ENCODE peak calls at places on chromosomes 6 and 20, in five cellular contexts. One of them, this sample, is unnamed.

GRCh38 chr20:25321262-25321831 is 69.3 kb downstream of the ABHD12 start:
- DNase-seq in lower lobe of right lung: no peak
- DNase-seq in GM12865: no peak
- DNase-seq in choroid plexus epithelial cell: no peak
- DNase-seq in HFFc6: no peak
- DNase-seq in this sample: no peak

GRCh38 chr6:148311849-148312669 is 30.6 kb upstream of the SASH1 start:
- DNase-seq in HFFc6: peak; percentile 16
- DNase-seq in GM12865: no peak
- DNase-seq in choroid plexus epithelial cell: no peak
- DNase-seq in lower lobe of right lung: no peak
- DNase-seq in this sample: no peak

GRCh38 chr6:39092124-39092523 is 22.9 kb downstream of the SAYSD1 start:
- DNase-seq in lower lobe of right lung: no peak
- DNase-seq in GM12865: peak; percentile 29
- DNase-seq in choroid plexus epithelial cell: no peak
- DNase-seq in HFFc6: no peak
- DNase-seq in this sample: no peak

GRCh38 chr6:79525272-79526100 is 11.7 kb downstream of the LCA5 start:
- DNase-seq in HFFc6: no peak
- DNase-seq in choroid plexus epithelial cell: peak; percentile 51
- DNase-seq in GM12865: no peak
- DNase-seq in lower lobe of right lung: no peak
- DNase-seq in this sample: peak; percentile 44

GRCh38 chr6:49336514-49337131 is 126.4 kb downstream of the MMUT start:
- DNase-seq in HFFc6: no peak
- DNase-seq in GM12865: no peak
- DNase-seq in lower lobe of right lung: no peak
- DNase-seq in choroid plexus epithelial cell: peak; percentile 63
- DNase-seq in this sample: no peak

GRCh38 chr6:38702471-38703397 is at the start of gene GLO1:
- DNase-seq in choroid plexus epithelial cell: peak; percentile 99
- DNase-seq in GM12865: peak; percentile 99
- DNase-seq in lower lobe of right lung: peak; percentile 98
- DNase-seq in HFFc6: peak; percentile 98
- DNase-seq in this sample: peak; percentile 83

GRCh38 chr20:31674895-31675827 is 37.4 kb downstream of the COX4I2 start:
- DNase-seq in lower lobe of right lung: peak; percentile 83
- DNase-seq in HFFc6: peak; percentile 65
- DNase-seq in choroid plexus epithelial cell: peak; percentile 90
- DNase-seq in GM12865: peak; percentile 84
- DNase-seq in this sample: no peak

GRCh38 chr20:48234951-48235350 is 449.7 kb upstream of the SULF2 start:
- DNase-seq in lower lobe of right lung: peak; percentile 6
- DNase-seq in HFFc6: no peak
- DNase-seq in choroid plexus epithelial cell: no peak
- DNase-seq in GM12865: no peak
- DNase-seq in this sample: no peak

GRCh38 chr6:29964904-29965872 is 22.9 kb downstream of the HLA-A start:
- DNase-seq in HFFc6: peak; percentile 67
- DNase-seq in GM12865: peak; percentile 94
- DNase-seq in choroid plexus epithelial cell: peak; percentile 91
- DNase-seq in lower lobe of right lung: peak; percentile 84
- DNase-seq in this sample: no peak

GRCh38 chr6:98946877-98947410 is 802 bp downstream of the FBXL4 start:
- DNase-seq in choroid plexus epithelial cell: peak; percentile 28
- DNase-seq in lower lobe of right lung: peak; percentile 54
- DNase-seq in HFFc6: no peak
- DNase-seq in GM12865: peak; percentile 62
- DNase-seq in this sample: no peak

GRCh38 chr20:21278829-21279228 is 24.3 kb upstream of the XRN2 start:
- DNase-seq in GM12865: no peak
- DNase-seq in HFFc6: no peak
- DNase-seq in choroid plexus epithelial cell: no peak
- DNase-seq in lower lobe of right lung: no peak
- DNase-seq in this sample: no peak

GRCh38 chr6:118370722-118371121 is 177.4 kb upstream of the PLN start:
- DNase-seq in GM12865: no peak
- DNase-seq in choroid plexus epithelial cell: no peak
- DNase-seq in lower lobe of right lung: no peak
- DNase-seq in HFFc6: peak; percentile 5
- DNase-seq in this sample: no peak

GRCh38 chr6:14665827-14666724 is 548.5 kb downstream of the CD83 start:
- DNase-seq in lower lobe of right lung: peak; percentile 81
- DNase-seq in choroid plexus epithelial cell: peak; percentile 93
- DNase-seq in HFFc6: peak; percentile 92
- DNase-seq in GM12865: peak; percentile 68
- DNase-seq in this sample: no peak

GRCh38 chr6:47661960-47662359 is 36.4 kb upstream of the ADGRF4 start:
- DNase-seq in choroid plexus epithelial cell: no peak
- DNase-seq in GM12865: no peak
- DNase-seq in lower lobe of right lung: no peak
- DNase-seq in HFFc6: no peak
- DNase-seq in this sample: no peak

GRCh38 chr20:1895674-1896496 is 678 bp downstream of the SIRPA start:
- DNase-seq in HFFc6: no peak
- DNase-seq in GM12865: no peak
- DNase-seq in choroid plexus epithelial cell: no peak
- DNase-seq in lower lobe of right lung: peak; percentile 58
- DNase-seq in this sample: no peak

GRCh38 chr20:46419882-46420281 is 13.5 kb upstream of the ELMO2 start:
- DNase-seq in lower lobe of right lung: no peak
- DNase-seq in HFFc6: no peak
- DNase-seq in GM12865: no peak
- DNase-seq in choroid plexus epithelial cell: no peak
- DNase-seq in this sample: no peak

GRCh38 chr6:56770011-56770520 is 127.4 kb upstream of the DST start:
- DNase-seq in lower lobe of right lung: no peak
- DNase-seq in choroid plexus epithelial cell: no peak
- DNase-seq in HFFc6: no peak
- DNase-seq in GM12865: no peak
- DNase-seq in this sample: no peak

GRCh38 chr20:2252419-2253060 is 43.3 kb upstream of the TGM3 start:
- DNase-seq in lower lobe of right lung: no peak
- DNase-seq in GM12865: no peak
- DNase-seq in HFFc6: no peak
- DNase-seq in choroid plexus epithelial cell: no peak
- DNase-seq in this sample: no peak

GRCh38 chr20:38893485-38894090 is 32.6 kb upstream of the FAM83D start:
- DNase-seq in choroid plexus epithelial cell: peak; percentile 58
- DNase-seq in GM12865: peak; percentile 87
- DNase-seq in lower lobe of right lung: peak; percentile 75
- DNase-seq in HFFc6: peak; percentile 15
- DNase-seq in this sample: no peak

GRCh38 chr20:45823949-45824835 is 2.9 kb downstream of the TNNC2 start:
- DNase-seq in choroid plexus epithelial cell: peak; percentile 47
- DNase-seq in GM12865: peak; percentile 52
- DNase-seq in HFFc6: peak; percentile 20
- DNase-seq in lower lobe of right lung: peak; percentile 53
- DNase-seq in this sample: no peak

GRCh38 chr20:48668451-48668946 is 159.3 kb downstream of the PREX1 start:
- DNase-seq in HFFc6: no peak
- DNase-seq in GM12865: no peak
- DNase-seq in lower lobe of right lung: no peak
- DNase-seq in choroid plexus epithelial cell: peak; percentile 49
- DNase-seq in this sample: no peak

GRCh38 chr6:37242429-37243052 is 15.0 kb upstream of the TBC1D22B start:
- DNase-seq in choroid plexus epithelial cell: peak; percentile 99
- DNase-seq in GM12865: peak; percentile 10
- DNase-seq in lower lobe of right lung: no peak
- DNase-seq in HFFc6: peak; percentile 98
- DNase-seq in this sample: peak; percentile 99

GRCh38 chr20:57264908-57265648 is 1.4 kb downstream of the BMP7 start:
- DNase-seq in HFFc6: no peak
- DNase-seq in choroid plexus epithelial cell: no peak
- DNase-seq in GM12865: no peak
- DNase-seq in lower lobe of right lung: no peak
- DNase-seq in this sample: no peak

GRCh38 chr6:136039185-136039584 is 187.7 kb downstream of the PDE7B start:
- DNase-seq in HFFc6: no peak
- DNase-seq in GM12865: no peak
- DNase-seq in lower lobe of right lung: no peak
- DNase-seq in choroid plexus epithelial cell: peak; percentile 59
- DNase-seq in this sample: no peak

GRCh38 chr6:158797331-158798202 is 21.6 kb downstream of the EZR start:
- DNase-seq in choroid plexus epithelial cell: peak; percentile 82
- DNase-seq in GM12865: no peak
- DNase-seq in lower lobe of right lung: no peak
- DNase-seq in HFFc6: peak; percentile 64
- DNase-seq in this sample: no peak

GRCh38 chr6:13406781-13407180 is 78.4 kb upstream of the TBC1D7 start:
- DNase-seq in GM12865: no peak
- DNase-seq in HFFc6: no peak
- DNase-seq in lower lobe of right lung: no peak
- DNase-seq in choroid plexus epithelial cell: peak; percentile 49
- DNase-seq in this sample: no peak

GRCh38 chr6:151400473-151400872 is 9.1 kb upstream of the ZBTB2 start:
- DNase-seq in HFFc6: peak; percentile 54
- DNase-seq in lower lobe of right lung: no peak
- DNase-seq in GM12865: no peak
- DNase-seq in choroid plexus epithelial cell: peak; percentile 45
- DNase-seq in this sample: no peak
- TF ChIP-seq CTCF in HFFc6: no peak
- TF ChIP-seq CTCF in lower lobe of right lung: no peak
- TF ChIP-seq CTCF in GM12865: no peak
- TF ChIP-seq CTCF in choroid plexus epithelial cell: no peak
- TF ChIP-seq CTCF in this sample: no peak

GRCh38 chr6:155024628-155025027 is 29.5 kb downstream of the TIAM2 start:
- DNase-seq in HFFc6: no peak
- DNase-seq in choroid plexus epithelial cell: no peak
- DNase-seq in GM12865: no peak
- DNase-seq in lower lobe of right lung: no peak
- DNase-seq in this sample: no peak

GRCh38 chr6:155030148-155030720 is 35.1 kb downstream of the TIAM2 start:
- DNase-seq in HFFc6: no peak
- DNase-seq in choroid plexus epithelial cell: no peak
- DNase-seq in lower lobe of right lung: no peak
- DNase-seq in GM12865: no peak
- DNase-seq in this sample: no peak

GRCh38 chr6:155022726-155023125 is 27.6 kb downstream of the TIAM2 start:
- DNase-seq in lower lobe of right lung: no peak
- DNase-seq in choroid plexus epithelial cell: no peak
- DNase-seq in HFFc6: no peak
- DNase-seq in GM12865: no peak
- DNase-seq in this sample: no peak

GRCh38 chr6:155023717-155024116 is 28.6 kb downstream of the TIAM2 start:
- DNase-seq in GM12865: no peak
- DNase-seq in HFFc6: no peak
- DNase-seq in choroid plexus epithelial cell: no peak
- DNase-seq in lower lobe of right lung: no peak
- DNase-seq in this sample: no peak

GRCh38 chr6:155026366-155027045 is 31.4 kb downstream of the TIAM2 start:
- DNase-seq in lower lobe of right lung: no peak
- DNase-seq in HFFc6: peak; percentile 87
- DNase-seq in choroid plexus epithelial cell: peak; percentile 77
- DNase-seq in GM12865: no peak
- DNase-seq in this sample: peak; percentile 42
- TF ChIP-seq CTCF in lower lobe of right lung: no peak
- TF ChIP-seq CTCF in HFFc6: no peak
- TF ChIP-seq CTCF in choroid plexus epithelial cell: no peak
- TF ChIP-seq CTCF in GM12865: no peak
- TF ChIP-seq CTCF in this sample: no peak

DNA sequence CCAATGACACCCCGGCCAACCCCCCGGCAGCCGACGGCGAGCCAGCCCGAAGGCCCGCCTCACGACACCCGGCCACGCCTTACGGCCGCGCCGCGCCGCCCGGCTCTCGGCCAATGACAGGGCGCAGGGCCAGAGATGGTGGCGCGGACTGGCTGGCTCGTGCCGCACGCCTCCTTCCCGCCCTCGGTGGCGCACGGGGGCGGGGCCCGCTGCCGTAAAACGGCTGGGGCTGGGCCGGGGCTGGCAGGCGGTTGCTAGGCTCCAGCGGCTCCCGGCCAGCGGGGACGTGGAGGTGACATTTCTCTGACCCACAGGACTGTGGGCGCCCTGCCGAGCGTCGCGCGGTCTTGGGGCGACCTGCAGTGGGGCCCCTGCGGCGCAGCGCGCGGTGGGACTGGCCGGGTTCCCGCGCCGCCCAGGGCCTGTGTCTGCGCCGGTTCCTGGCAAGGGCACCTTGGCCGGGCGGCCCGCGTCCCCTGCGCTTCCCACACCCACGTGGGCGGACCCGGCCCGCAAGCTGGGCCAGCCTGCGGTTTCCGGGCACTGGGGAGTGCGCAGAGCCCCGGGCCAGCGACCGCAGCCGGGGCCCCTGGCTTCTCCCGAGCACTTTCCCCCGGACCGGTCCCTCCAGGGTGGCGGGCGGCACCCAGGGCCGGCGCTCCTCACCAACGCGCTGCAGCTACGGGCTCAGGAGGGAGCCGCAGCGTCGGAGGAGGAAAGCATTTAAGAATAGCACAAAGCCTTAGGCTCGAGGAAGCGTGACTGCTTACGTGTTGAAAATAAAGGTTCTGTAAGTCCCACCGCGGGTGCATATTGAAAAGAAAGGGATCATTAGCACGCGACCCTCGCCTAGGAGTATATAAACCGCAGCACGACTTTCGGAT is at the start of gene MPC1:
- DNase-seq in HFFc6: peak; percentile 93
- DNase-seq in GM12865: peak; percentile 98
- DNase-seq in lower lobe of right lung: peak; percentile 98
- DNase-seq in choroid plexus epithelial cell: peak; percentile 97
- DNase-seq in this sample: peak; percentile 46
- TF ChIP-seq CTCF in HFFc6: no peak
- TF ChIP-seq CTCF in GM12865: no peak
- TF ChIP-seq CTCF in lower lobe of right lung: no peak
- TF ChIP-seq CTCF in choroid plexus epithelial cell: no peak
- TF ChIP-seq CTCF in this sample: no peak

DNA sequence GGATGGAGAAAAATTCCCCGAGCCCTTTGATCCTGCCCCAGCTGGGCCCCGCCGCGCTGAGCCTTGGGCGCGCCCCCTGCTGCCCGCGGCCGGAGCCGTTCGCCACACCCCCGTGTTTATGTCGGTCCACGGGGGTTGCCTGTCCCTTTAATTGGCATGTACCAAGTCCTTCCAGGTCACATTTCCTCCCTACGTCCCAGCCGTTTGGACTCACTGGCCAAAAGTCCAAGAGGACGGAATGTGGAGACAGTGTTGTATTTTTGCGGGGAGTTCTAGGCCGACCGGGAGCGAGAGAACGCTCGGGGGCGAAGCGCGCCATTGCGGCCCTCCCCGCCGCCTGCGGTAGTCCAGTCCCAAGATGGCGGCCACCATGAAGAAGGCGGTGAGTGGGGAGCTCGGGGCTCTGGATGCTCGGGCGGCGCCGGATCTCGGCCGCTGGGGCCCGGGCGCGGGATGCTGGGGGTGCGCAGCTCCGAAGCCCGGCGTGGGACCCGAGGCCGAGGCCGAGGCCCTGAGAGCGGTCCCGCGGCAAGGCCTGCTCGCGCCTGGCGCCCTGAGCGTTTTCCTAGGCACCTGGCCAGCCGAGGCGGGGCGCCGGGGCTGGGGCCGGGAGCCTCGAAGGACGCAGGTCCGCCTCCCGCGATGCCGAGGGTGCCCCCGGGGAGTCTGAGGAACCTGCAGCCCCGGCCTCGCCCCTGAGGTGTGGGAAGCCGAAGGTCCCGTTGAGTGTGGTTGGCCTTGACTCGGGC is at the start of gene PFDN4:
- DNase-seq in choroid plexus epithelial cell: peak; percentile 90
- DNase-seq in GM12865: peak; percentile 89
- DNase-seq in HFFc6: peak; percentile 73
- DNase-seq in lower lobe of right lung: peak; percentile 87
- DNase-seq in this sample: no peak
- TF ChIP-seq CTCF in choroid plexus epithelial cell: peak; percentile 59
- TF ChIP-seq CTCF in GM12865: peak; percentile 82
- TF ChIP-seq CTCF in HFFc6: peak; percentile 91
- TF ChIP-seq CTCF in lower lobe of right lung: peak; percentile 86
- TF ChIP-seq CTCF in this sample: peak; percentile 77

GRCh38 chr6:169121013-169121412 is 132.6 kb downstream of the THBS2 start:
- DNase-seq in GM12865: no peak
- DNase-seq in choroid plexus epithelial cell: no peak
- DNase-seq in lower lobe of right lung: no peak
- DNase-seq in HFFc6: no peak
- DNase-seq in this sample: no peak
- TF ChIP-seq CTCF in GM12865: no peak
- TF ChIP-seq CTCF in choroid plexus epithelial cell: peak; percentile 20
- TF ChIP-seq CTCF in lower lobe of right lung: no peak
- TF ChIP-seq CTCF in HFFc6: peak; percentile 37
- TF ChIP-seq CTCF in this sample: peak; percentile 39